ENCODE peak calls at places on chromosome 11, in seven cellular contexts. I is SK-N-SH, O is K562, D is GM23248, J is mesenchymal stem cell, S is neuronal stem cell, Q is IMR-90. U is an unnamed sample.

GRCh38 chr11:90222152-90222458 is 744 bp downstream of the CHORDC1 start:
- DNase-seq in D (no peak), Q (no peak), I (no peak), O (no peak), S (no peak), J (no peak), U (no peak)

GRCh38 chr11:46553746-46554204 is 40.0 kb downstream of the AMBRA1 start:
- DNase-seq in I (no peak), O (no peak), S (no peak), Q (no peak), J (no peak), D (peak; percentile 42), U (peak; percentile 96)

GRCh38 chr11:14617241-14618027 is 26.2 kb upstream of the PDE3B start:
- DNase-seq in D (peak; percentile 2), S (no peak), Q (no peak), J (peak; percentile 14), O (no peak), I (no peak), U (no peak)

GRCh38 chr11:12213920-12214319 is 103.5 kb downstream of the MICAL2 start:
- DNase-seq in D (peak; percentile 43), S (no peak), J (peak; percentile 53), I (no peak), O (no peak), Q (peak; percentile 86), U (no peak)

GRCh38 chr11:12329797-12330196 is 47.6 kb upstream of the PARVA start:
- DNase-seq in J (no peak), S (no peak), Q (no peak), I (no peak), D (peak; percentile 4), O (no peak), U (no peak)

GRCh38 chr11:134474942-134475341 is 62.9 kb upstream of the B3GAT1 start:
- DNase-seq in S (no peak), I (no peak), D (no peak), Q (no peak), O (no peak), J (no peak), U (no peak)

GRCh38 chr11:69908511-69909220 is 89.5 kb upstream of the FGF3 start:
- DNase-seq in J (no peak), S (no peak), Q (no peak), O (no peak), D (no peak), I (no peak), U (no peak)

GRCh38 chr11:100739636-100740035 is 52.5 kb downstream of the ARHGAP42 start:
- DNase-seq in D (no peak), O (no peak), S (no peak), I (no peak), Q (peak; percentile 90), J (peak; percentile 96), U (peak; percentile 74)

GRCh38 chr11:113989381-113989780 is 14.5 kb downstream of the HTR3A start:
- DNase-seq in I (no peak), J (no peak), D (no peak), O (no peak), S (no peak), Q (no peak), U (no peak)

GRCh38 chr11:63179446-63180068 is 35.5 kb upstream of the SLC22A24 start:
- DNase-seq in D (no peak), I (no peak), Q (no peak), O (no peak), S (no peak), J (no peak), U (no peak)

GRCh38 chr11:79028214-79028613 is 412.6 kb downstream of the TENM4 start:
- DNase-seq in D (no peak), I (no peak), S (no peak), O (no peak), J (no peak), Q (no peak), U (no peak)

DNA sequence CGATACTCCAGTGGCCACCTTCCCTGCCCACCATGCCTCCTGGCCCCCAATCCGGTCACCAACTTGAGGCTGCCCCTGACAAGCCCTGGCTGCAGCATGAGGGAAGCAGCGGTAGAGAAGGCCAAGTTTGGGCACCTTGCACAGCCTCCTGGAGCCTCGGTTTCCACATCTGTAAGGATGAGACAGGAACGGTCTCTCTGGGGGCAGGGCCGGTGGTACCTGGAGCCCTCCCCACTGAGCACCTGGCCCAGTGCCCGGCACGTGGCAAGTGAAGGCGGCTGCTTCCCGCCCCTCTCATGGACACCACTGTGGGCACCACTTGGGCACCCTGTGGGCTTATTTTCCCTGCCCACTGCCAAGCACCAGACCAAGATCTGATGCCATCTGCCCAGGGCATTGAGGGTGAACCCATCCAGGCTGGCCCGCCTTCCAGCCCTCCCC is 77.8 kb downstream of the CDKN1C start:
- DNase-seq in Q (no peak), S (no peak), D (no peak), I (no peak), J (no peak), O (no peak), U (no peak)
- H3K27ac ChIP-seq in Q (no peak overlapping the region), S (no peak overlapping the region), D (no peak overlapping the region), I (no peak overlapping the region), J (no peak overlapping the region), O (no peak overlapping the region), U (no peak overlapping the region)

GRCh38 chr11:33172996-33173395 is 11.7 kb upstream of the CSTF3 start:
- DNase-seq in S (no peak), D (peak; percentile 57), Q (peak; percentile 31), J (peak; percentile 65), O (no peak), I (no peak), U (no peak)
- H2AFZ ChIP-seq in S (peak overlapping the region; percentile 1), D (no peak overlapping the region), Q (no peak overlapping the region), J (peak overlapping the region; percentile 71), O (no peak overlapping the region), I (no peak overlapping the region), U (no peak overlapping the region)

DNA sequence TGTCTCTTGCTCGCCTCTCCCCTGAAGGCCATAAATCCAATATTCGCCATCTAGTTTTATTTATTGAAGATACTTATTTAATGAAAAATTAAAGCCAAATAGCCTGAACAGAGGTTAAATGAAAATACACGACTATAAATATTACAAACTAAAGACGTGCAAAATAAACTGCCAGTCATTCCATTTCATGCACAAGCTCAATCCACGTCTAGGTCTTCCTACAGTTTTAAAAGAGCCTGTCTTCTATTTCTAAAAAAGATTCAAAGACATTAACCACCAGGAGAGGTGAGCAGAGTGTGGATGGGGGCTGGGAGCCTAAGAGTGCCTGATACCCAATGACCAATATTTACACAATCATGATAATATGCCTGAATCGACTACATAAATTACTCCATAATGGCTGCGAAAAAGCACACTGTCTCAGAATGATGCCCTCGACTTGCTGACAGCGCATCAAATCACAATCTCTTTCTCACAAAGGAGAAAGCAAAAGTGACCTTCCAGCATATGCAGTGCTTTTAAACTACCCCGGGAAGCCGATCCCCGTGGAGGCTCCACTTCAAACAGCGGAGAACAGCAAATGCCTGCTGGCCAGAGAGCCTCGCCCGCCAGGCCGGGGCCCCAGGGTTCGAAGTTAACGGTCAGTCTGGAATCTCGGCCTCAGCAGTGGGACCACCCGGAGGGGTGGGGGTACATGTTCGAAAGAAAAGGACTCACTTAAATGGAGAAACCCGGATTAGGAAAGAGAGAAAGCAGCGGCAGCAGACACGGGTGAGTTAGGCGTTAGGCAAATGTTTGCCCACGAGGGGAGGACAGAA is 1.7 kb downstream of the FCHSD2 start:
- DNase-seq in I (peak; percentile 56), D (peak; percentile 63), O (no peak), S (peak; percentile 26), Q (peak; percentile 52), J (peak; percentile 72), U (no peak)
- H3K27ac ChIP-seq in I (peak overlapping the region; percentile 79), D (peak overlapping the region; percentile 57), O (peak overlapping the region; percentile 33), S (no peak overlapping the region), Q (peak overlapping the region; percentile 76), J (peak overlapping the region; percentile 78), U (no peak overlapping the region)

DNA sequence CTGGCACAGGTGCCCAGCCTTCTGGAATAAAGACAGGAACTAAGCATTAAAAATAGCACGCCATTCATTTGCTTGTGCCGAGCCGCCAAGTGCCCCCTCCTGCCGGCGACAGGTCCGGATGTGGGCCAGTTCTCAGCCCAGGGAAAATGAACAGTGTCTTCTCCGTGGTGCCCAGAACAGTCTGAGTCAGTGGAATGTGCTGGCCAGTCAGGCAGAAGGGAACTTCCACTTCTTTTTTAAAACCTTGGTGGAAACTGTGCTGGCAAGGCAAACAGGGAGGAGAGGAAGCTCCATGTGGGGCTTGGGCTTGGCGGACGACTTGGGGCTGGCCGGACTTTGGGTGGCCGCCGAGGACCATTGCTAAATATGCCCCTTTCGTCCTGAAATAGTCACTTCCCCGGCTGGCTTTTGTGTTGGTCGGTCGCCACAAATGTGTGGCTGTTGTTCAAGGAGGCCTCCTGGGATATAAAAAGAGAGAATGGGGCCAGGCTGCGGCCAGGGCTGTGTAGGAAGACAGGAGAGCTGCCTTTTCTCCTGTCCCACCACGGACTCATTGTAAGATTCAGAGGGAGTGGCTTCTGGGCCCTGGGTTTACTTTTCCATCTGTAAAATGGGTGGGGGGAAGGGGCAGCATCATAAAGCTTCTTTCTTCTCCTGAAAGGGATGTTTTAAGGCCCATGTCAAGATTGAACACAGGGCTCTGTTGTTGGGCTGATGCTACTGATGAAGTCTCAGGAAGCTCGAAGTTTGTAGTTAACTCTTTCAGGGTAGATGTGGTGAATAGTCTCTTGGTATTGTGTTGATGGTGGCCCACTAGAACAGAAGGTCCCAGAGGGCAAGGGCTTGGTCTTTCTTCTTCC is 101.0 kb downstream of the PTPRJ start:
- DNase-seq in D (peak; percentile 92), Q (peak; percentile 59), J (peak; percentile 56), O (no peak), I (no peak), S (no peak), U (no peak)
- H2AFZ ChIP-seq in D (peak overlapping the region; percentile 53), Q (peak overlapping the region; percentile 36), J (no peak overlapping the region), O (no peak overlapping the region), I (no peak overlapping the region), S (no peak overlapping the region), U (no peak overlapping the region)

GRCh38 chr11:108131993-108132392 is 10.6 kb downstream of the ACAT1 start:
- DNase-seq in I (no peak), O (no peak), S (no peak), D (peak; percentile 68), J (no peak), Q (peak; percentile 8), U (peak; percentile 33)
- H3K27ac ChIP-seq in I (peak overlapping the region; percentile 12), O (no peak overlapping the region), S (no peak overlapping the region), D (peak overlapping the region; percentile 51), J (no peak overlapping the region), Q (no peak overlapping the region), U (no peak overlapping the region)

DNA sequence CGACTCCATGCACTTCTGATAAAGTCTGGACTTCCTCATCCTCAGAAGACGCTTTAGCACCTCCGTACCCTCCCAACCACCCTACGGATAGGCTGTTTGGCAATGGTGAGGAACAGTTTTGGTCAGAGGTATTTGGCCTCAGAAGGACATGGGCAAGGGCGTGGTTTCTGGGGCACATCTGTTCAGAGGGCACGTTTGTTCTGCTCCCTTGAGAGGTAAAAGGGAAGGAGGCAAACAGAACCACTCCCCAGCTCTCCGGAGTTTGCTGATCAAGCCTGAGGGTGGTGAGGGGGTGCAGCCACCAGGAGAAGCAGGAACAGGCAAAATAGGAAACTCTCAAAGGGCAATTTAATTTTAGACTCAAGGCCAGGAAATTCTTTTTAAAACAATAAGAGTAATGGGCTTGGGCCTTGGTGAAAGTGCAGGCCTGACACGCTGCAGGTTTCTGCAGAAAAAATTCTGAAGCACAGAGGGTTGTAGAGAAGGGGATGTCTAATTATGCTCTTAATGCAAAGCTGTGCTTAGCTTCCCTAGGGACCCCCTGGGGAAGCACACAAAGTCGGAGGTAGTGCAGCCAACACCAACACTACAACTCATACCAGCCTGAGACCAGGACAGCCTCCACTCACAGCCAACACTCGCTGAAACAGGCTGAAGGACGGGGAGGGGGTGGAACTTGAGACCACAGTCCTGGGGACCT is 23.3 kb downstream of the ETS1 start:
- DNase-seq in O (no peak), S (no peak), Q (no peak), I (no peak), D (no peak), J (no peak), U (no peak)
- H2AFZ ChIP-seq in O (no peak overlapping the region), S (no peak overlapping the region), Q (no peak overlapping the region), I (no peak overlapping the region), D (no peak overlapping the region), J (no peak overlapping the region), U (no peak overlapping the region)